ENCODE peak calls at places on chromosomes 3 and 15, in four cellular contexts. One of them, this sample, is unnamed.

GRCh38 chr3:113626513-113627371 is 69.7 kb downstream of the USF3 start:
- DNase-seq in K562: peak
- DNase-seq in SK-N-SH: peak
- DNase-seq in H1: peak
- DNase-seq in this sample: peak

GRCh38 chr3:28077566-28077965 is 163.9 kb upstream of the CMC1 start:
- DNase-seq in H1: peak
- DNase-seq in SK-N-SH: no peak
- DNase-seq in K562: no peak
- DNase-seq in this sample: peak

GRCh38 chr3:46239301-46239938 is 2.8 kb upstream of the CCR3 start:
- DNase-seq in SK-N-SH: no peak
- DNase-seq in K562: no peak
- DNase-seq in H1: no peak
- DNase-seq in this sample: no peak

GRCh38 chr3:44981751-44982150 is 5.7 kb downstream of the EXOSC7 start:
- DNase-seq in K562: no peak
- DNase-seq in SK-N-SH: no peak
- DNase-seq in H1: no peak
- DNase-seq in this sample: no peak

GRCh38 chr3:127193341-127193740 is 410 bp downstream of the PRR23E start:
- DNase-seq in SK-N-SH: peak
- DNase-seq in K562: no peak
- DNase-seq in H1: no peak
- DNase-seq in this sample: no peak

GRCh38 chr15:31537770-31538592 is 211.3 kb downstream of the KLF13 start:
- DNase-seq in SK-N-SH: no peak
- DNase-seq in K562: no peak
- DNase-seq in H1: peak
- DNase-seq in this sample: no peak

GRCh38 chr3:143716731-143717130 is 131.5 kb downstream of the SLC9A9 start:
- DNase-seq in SK-N-SH: no peak
- DNase-seq in H1: no peak
- DNase-seq in K562: no peak
- DNase-seq in this sample: no peak

GRCh38 chr3:170735821-170736220 is 134.2 kb downstream of the RPL22L1 start:
- DNase-seq in K562: no peak
- DNase-seq in SK-N-SH: no peak
- DNase-seq in H1: no peak
- DNase-seq in this sample: no peak

GRCh38 chr3:74531491-74531890 is 83.0 kb downstream of the CNTN3 start:
- DNase-seq in H1: no peak
- DNase-seq in K562: no peak
- DNase-seq in SK-N-SH: no peak
- DNase-seq in this sample: no peak

GRCh38 chr3:139302084-139302800 is 41.6 kb upstream of the MRPS22 start:
- DNase-seq in SK-N-SH: peak
- DNase-seq in K562: no peak
- DNase-seq in H1: no peak
- DNase-seq in this sample: no peak

GRCh38 chr3:38005076-38006020 is 14.8 kb downstream of the VILL start:
- DNase-seq in H1: no peak
- DNase-seq in K562: no peak
- DNase-seq in SK-N-SH: no peak
- DNase-seq in this sample: no peak

GRCh38 chr3:75951941-75952340 is 166.6 kb upstream of the ZNF717 start:
- DNase-seq in K562: no peak
- DNase-seq in SK-N-SH: no peak
- DNase-seq in H1: no peak
- DNase-seq in this sample: no peak

GRCh38 chr3:71107926-71108325 is 475.6 kb downstream of the FOXP1 start:
- DNase-seq in SK-N-SH: no peak
- DNase-seq in H1: no peak
- DNase-seq in K562: no peak
- DNase-seq in this sample: no peak

GRCh38 chr3:117322866-117323265 is 613.3 kb downstream of the TUSC7 start:
- DNase-seq in H1: no peak
- DNase-seq in SK-N-SH: no peak
- DNase-seq in K562: no peak
- DNase-seq in this sample: no peak

GRCh38 chr3:73674280-73674679 is 49.5 kb upstream of the PDZRN3 start:
- DNase-seq in H1: no peak
- DNase-seq in SK-N-SH: no peak
- DNase-seq in K562: no peak
- DNase-seq in this sample: no peak

GRCh38 chr15:67089218-67090193 is 24.1 kb downstream of the SMAD3 start:
- DNase-seq in H1: no peak
- DNase-seq in K562: no peak
- DNase-seq in SK-N-SH: no peak
- DNase-seq in this sample: no peak

GRCh38 chr15:56877591-56877990 is 40.9 kb upstream of the TCF12 start:
- DNase-seq in SK-N-SH: no peak
- DNase-seq in H1: no peak
- DNase-seq in K562: no peak
- DNase-seq in this sample: no peak
- TF ChIP-seq TEAD4 in SK-N-SH: no peak
- TF ChIP-seq TEAD4 in H1: no peak
- TF ChIP-seq TEAD4 in K562: no peak
- TF ChIP-seq TEAD4 in this sample: no peak

GRCh38 chr15:87961851-87962816 is 294.4 kb downstream of the NTRK3 start:
- DNase-seq in SK-N-SH: no peak
- DNase-seq in K562: no peak
- DNase-seq in H1: no peak
- DNase-seq in this sample: no peak
- TF ChIP-seq TEAD4 in SK-N-SH: no peak
- TF ChIP-seq TEAD4 in K562: no peak
- TF ChIP-seq TEAD4 in H1: no peak
- TF ChIP-seq TEAD4 in this sample: no peak

DNA sequence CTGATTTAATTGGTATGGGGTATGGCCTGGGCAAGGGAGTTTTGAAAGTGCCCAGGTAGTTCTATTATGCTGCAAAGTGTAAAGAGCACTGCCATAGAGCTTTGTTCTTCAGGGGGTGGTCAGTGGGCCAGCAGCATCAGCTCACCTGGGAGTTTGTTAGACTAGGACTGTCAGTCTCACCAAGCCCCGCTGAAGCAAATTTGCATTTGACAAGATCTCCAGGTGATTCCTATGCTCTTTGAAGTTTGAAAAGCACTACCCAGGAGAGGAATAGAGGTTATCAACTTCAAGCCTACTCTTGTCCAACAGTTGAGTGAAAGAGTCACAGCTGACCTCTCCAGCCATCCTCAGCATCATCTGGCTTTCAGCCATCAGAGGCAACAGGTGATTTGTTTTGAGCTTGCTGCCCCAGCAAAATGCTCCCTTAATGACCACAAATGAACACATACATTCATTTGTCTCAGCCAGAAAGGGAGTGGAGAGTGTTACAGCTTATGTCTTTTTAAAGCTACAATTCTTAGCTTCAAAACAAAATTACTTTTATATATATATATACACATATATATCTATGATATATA is 8.0 kb downstream of the ZSCAN2 start:
- DNase-seq in SK-N-SH: no peak
- DNase-seq in K562: no peak
- DNase-seq in H1: no peak
- DNase-seq in this sample: no peak
- TF ChIP-seq TEAD4 in SK-N-SH: no peak
- TF ChIP-seq TEAD4 in K562: no peak
- TF ChIP-seq TEAD4 in H1: no peak
- TF ChIP-seq TEAD4 in this sample: no peak

DNA sequence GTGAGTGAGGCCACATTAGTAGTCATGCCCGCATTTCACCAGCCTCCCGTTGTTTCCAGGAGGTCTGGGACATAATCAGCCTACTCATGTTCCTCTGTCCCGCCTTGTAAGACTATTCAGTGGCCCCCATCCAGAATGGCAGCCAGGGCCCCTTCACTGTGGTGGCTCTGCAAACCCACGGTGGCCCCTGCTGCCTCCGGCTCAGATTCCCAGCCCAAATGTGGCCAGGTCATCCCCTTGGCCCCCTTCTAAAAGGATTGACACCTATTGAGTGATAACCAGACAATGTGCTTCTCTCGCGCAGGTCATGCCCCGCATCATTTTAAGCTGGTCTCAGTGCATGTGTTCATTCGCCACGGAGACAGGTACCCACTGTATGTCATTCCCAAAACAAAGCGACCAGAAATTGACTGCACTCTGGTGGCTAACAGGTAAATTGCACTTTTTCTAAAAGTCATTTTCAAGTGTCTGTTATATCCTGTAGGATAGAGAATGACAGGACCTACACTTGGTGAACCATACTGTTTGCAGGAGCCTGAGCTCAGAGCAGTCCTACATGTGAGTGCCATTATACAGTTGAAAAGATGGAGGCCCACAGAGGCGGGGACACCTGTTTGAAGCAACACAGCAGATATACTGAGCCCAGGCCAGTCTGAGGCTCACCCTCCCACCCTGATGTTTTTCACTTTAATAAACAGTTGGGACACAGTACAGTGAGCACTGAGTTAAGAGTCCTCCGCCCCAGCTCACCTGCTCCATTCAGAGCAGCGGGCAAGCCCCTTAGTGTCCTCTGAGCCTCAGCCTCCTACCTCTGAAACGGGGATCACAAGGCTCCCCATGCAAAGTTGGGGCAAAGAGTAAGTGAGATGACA is 47.7 kb downstream of the PXYLP1 start:
- DNase-seq in K562: peak
- DNase-seq in SK-N-SH: peak
- DNase-seq in H1: no peak
- DNase-seq in this sample: no peak
- TF ChIP-seq TEAD4 in K562: no peak
- TF ChIP-seq TEAD4 in SK-N-SH: no peak
- TF ChIP-seq TEAD4 in H1: no peak
- TF ChIP-seq TEAD4 in this sample: no peak

GRCh38 chr15:37102315-37103021 is 2.1 kb upstream of the MEIS2 start:
- DNase-seq in K562: peak
- DNase-seq in SK-N-SH: no peak
- DNase-seq in H1: peak
- DNase-seq in this sample: peak
- TF ChIP-seq TEAD4 in K562: no peak
- TF ChIP-seq TEAD4 in SK-N-SH: no peak
- TF ChIP-seq TEAD4 in H1: no peak
- TF ChIP-seq TEAD4 in this sample: no peak

GRCh38 chr3:8305371-8305770 is 196.3 kb upstream of the LMCD1 start:
- DNase-seq in SK-N-SH: no peak
- DNase-seq in K562: no peak
- DNase-seq in H1: no peak
- DNase-seq in this sample: no peak

GRCh38 chr3:8307545-8308110 is 194.0 kb upstream of the LMCD1 start:
- DNase-seq in H1: no peak
- DNase-seq in K562: no peak
- DNase-seq in SK-N-SH: no peak
- DNase-seq in this sample: no peak

GRCh38 chr3:8298021-8298954 is 203.3 kb upstream of the LMCD1 start:
- DNase-seq in SK-N-SH: no peak
- DNase-seq in K562: no peak
- DNase-seq in H1: no peak
- DNase-seq in this sample: no peak

GRCh38 chr3:8303466-8303865 is 198.2 kb upstream of the LMCD1 start:
- DNase-seq in K562: no peak
- DNase-seq in H1: no peak
- DNase-seq in SK-N-SH: no peak
- DNase-seq in this sample: no peak

GRCh38 chr3:8301977-8302589 is 199.5 kb upstream of the LMCD1 start:
- DNase-seq in SK-N-SH: peak
- DNase-seq in K562: peak
- DNase-seq in H1: no peak
- DNase-seq in this sample: no peak
- TF ChIP-seq TEAD4 in SK-N-SH: no peak
- TF ChIP-seq TEAD4 in K562: no peak
- TF ChIP-seq TEAD4 in H1: no peak
- TF ChIP-seq TEAD4 in this sample: no peak

DNA sequence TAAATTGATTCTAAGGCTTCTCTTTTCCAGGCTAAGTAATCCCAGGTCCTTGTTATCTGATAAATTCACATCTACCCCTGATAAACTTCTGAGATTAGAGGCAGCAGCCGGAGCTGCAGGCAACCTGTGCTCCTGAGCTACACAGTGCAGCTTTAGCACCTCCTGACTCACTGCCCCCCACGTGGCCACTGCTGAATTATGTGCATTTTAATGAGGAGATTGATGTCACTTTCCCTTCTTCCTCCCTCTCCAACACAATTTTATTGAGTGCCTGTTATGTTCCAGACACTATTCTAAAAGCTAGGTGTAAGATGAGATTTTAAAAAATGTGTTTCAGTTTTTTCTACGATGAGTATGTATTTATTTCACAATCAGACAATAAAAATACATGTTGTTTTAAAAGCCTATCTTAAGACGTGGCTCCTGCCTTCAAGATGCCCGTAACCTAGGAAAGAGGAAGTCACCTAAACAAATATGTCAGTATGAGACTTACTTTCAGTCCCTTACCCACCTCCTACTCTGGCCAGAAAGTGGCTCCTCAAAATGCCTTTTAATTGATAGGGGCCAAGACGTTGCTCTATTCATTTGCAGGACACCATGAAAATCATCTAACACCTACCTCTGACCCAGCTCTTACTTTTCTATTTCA is 161.5 kb upstream of the PFN2 start:
- DNase-seq in H1: no peak
- DNase-seq in SK-N-SH: peak
- DNase-seq in K562: no peak
- DNase-seq in this sample: no peak
- TF ChIP-seq TEAD4 in H1: no peak
- TF ChIP-seq TEAD4 in SK-N-SH: no peak
- TF ChIP-seq TEAD4 in K562: no peak
- TF ChIP-seq TEAD4 in this sample: no peak

DNA sequence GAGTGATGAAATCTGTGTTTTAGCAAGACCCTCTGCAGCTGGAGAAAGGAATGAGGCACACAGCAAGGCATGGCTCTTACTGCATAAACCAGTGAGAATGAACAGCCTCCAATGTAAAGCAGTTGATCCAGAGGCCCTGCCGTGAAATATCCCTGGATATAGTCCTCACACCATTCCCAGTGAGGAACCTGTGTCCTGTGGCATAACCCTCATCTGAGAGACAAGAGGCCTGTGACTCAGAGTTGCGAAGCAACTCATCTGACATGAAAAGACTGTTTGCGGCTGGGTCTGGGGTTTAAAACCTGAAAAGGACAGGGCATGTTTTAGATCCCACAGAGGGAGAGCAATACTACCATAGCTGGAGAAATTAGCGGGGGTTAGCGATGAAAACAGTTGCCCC is 165.4 kb upstream of the BHLHE40 start:
- DNase-seq in H1: no peak
- DNase-seq in SK-N-SH: no peak
- DNase-seq in K562: no peak
- DNase-seq in this sample: no peak
- TF ChIP-seq TEAD4 in H1: no peak
- TF ChIP-seq TEAD4 in SK-N-SH: no peak
- TF ChIP-seq TEAD4 in K562: no peak
- TF ChIP-seq TEAD4 in this sample: no peak